ENCODE peak calls at places on chromosome 7, in four cellular contexts. One of them, this sample, is unnamed.
A peak's percentile ranks its signal among the peaks of the same experiment; 100 is the strongest.

GRCh38 chr7:28211006-28211405 is 30.4 kb upstream of the JAZF1 start:
- DNase-seq in GM20000: no peak
- DNase-seq in activated CD4-positive, alpha-beta T cell treated with anti-CD3 and anti-CD28 coated beads, Interleukin-2, amount 50 U/mL, for 1 hour: no peak
- DNase-seq in RPMI7951: no peak
- DNase-seq in this sample: no peak

GRCh38 chr7:107089627-107090026 is 45.1 kb downstream of the PRKAR2B start:
- DNase-seq in GM20000: no peak
- DNase-seq in activated CD4-positive, alpha-beta T cell treated with anti-CD3 and anti-CD28 coated beads, Interleukin-2, amount 50 U/mL, for 1 hour: no peak
- DNase-seq in RPMI7951: no peak
- DNase-seq in this sample: no peak

GRCh38 chr7:116674508-116675173 is 2.6 kb downstream of the MET start:
- DNase-seq in GM20000: no peak
- DNase-seq in activated CD4-positive, alpha-beta T cell treated with anti-CD3 and anti-CD28 coated beads, Interleukin-2, amount 50 U/mL, for 1 hour: no peak
- DNase-seq in RPMI7951: peak; percentile 82
- DNase-seq in this sample: no peak

GRCh38 chr7:132638000-132638399 is 61.7 kb upstream of the PLXNA4 start:
- DNase-seq in GM20000: no peak
- DNase-seq in activated CD4-positive, alpha-beta T cell treated with anti-CD3 and anti-CD28 coated beads, Interleukin-2, amount 50 U/mL, for 1 hour: no peak
- DNase-seq in RPMI7951: no peak
- DNase-seq in this sample: no peak

GRCh38 chr7:19020711-19021110 is 96.7 kb downstream of the TWIST1 start:
- DNase-seq in GM20000: no peak
- DNase-seq in activated CD4-positive, alpha-beta T cell treated with anti-CD3 and anti-CD28 coated beads, Interleukin-2, amount 50 U/mL, for 1 hour: no peak
- DNase-seq in RPMI7951: peak; percentile 54
- DNase-seq in this sample: peak; percentile 10

GRCh38 chr7:95794917-95795515 is 22.7 kb downstream of the DYNC1I1 start:
- DNase-seq in GM20000: no peak
- DNase-seq in activated CD4-positive, alpha-beta T cell treated with anti-CD3 and anti-CD28 coated beads, Interleukin-2, amount 50 U/mL, for 1 hour: no peak
- DNase-seq in RPMI7951: peak; percentile 62
- DNase-seq in this sample: no peak

GRCh38 chr7:102272917-102273748 is 13.5 kb upstream of the SH2B2 start:
- DNase-seq in GM20000: no peak
- DNase-seq in activated CD4-positive, alpha-beta T cell treated with anti-CD3 and anti-CD28 coated beads, Interleukin-2, amount 50 U/mL, for 1 hour: no peak
- DNase-seq in RPMI7951: no peak
- DNase-seq in this sample: no peak

GRCh38 chr7:121582258-121582657 is 186.2 kb upstream of the FAM3C start:
- DNase-seq in GM20000: no peak
- DNase-seq in activated CD4-positive, alpha-beta T cell treated with anti-CD3 and anti-CD28 coated beads, Interleukin-2, amount 50 U/mL, for 1 hour: no peak
- DNase-seq in RPMI7951: no peak
- DNase-seq in this sample: no peak

GRCh38 chr7:73718438-73718881 is 1.0 kb downstream of the STX1A start:
- DNase-seq in GM20000: no peak
- DNase-seq in activated CD4-positive, alpha-beta T cell treated with anti-CD3 and anti-CD28 coated beads, Interleukin-2, amount 50 U/mL, for 1 hour: peak; percentile 35
- DNase-seq in RPMI7951: no peak
- DNase-seq in this sample: no peak

GRCh38 chr7:156640257-156640948 is at the start of gene RNF32:
- DNase-seq in GM20000: peak; percentile 99
- DNase-seq in activated CD4-positive, alpha-beta T cell treated with anti-CD3 and anti-CD28 coated beads, Interleukin-2, amount 50 U/mL, for 1 hour: peak; percentile 94
- DNase-seq in RPMI7951: peak; percentile 89
- DNase-seq in this sample: no peak

GRCh38 chr7:2794836-2795636 is 49.1 kb downstream of the GNA12 start:
- DNase-seq in GM20000: no peak
- DNase-seq in activated CD4-positive, alpha-beta T cell treated with anti-CD3 and anti-CD28 coated beads, Interleukin-2, amount 50 U/mL, for 1 hour: no peak
- DNase-seq in RPMI7951: no peak
- DNase-seq in this sample: no peak

GRCh38 chr7:105647591-105647990 is 66.3 kb upstream of the EFCAB10 start:
- DNase-seq in GM20000: no peak
- DNase-seq in activated CD4-positive, alpha-beta T cell treated with anti-CD3 and anti-CD28 coated beads, Interleukin-2, amount 50 U/mL, for 1 hour: no peak
- DNase-seq in RPMI7951: no peak
- DNase-seq in this sample: no peak

GRCh38 chr7:36726806-36727503 is 2.7 kb upstream of the AOAH start:
- DNase-seq in GM20000: no peak
- DNase-seq in activated CD4-positive, alpha-beta T cell treated with anti-CD3 and anti-CD28 coated beads, Interleukin-2, amount 50 U/mL, for 1 hour: no peak
- DNase-seq in RPMI7951: no peak
- DNase-seq in this sample: no peak

This sample was measured in epithelial cell of proximal tubule.